ENCODE peak calls at places on chromosomes 6 and 20, in four cellular contexts. One of them, this sample, is unnamed.

GRCh38 chr6:67141012-67141411 is 1434.0 kb upstream of the EYS start:
- DNase-seq in dorsolateral prefrontal cortex: no peak
- DNase-seq in fibroblast of mammary gland: no peak
- DNase-seq in stimulated activated CD4-positive, alpha-beta T cell treated with anti-CD3 and anti-CD28 coated beads, TNF-alpha, amount 100 ng/mL, for 4 hours: no peak
- DNase-seq in this sample: no peak

GRCh38 chr6:3721810-3722209 is 29.7 kb downstream of the PXDC1 start:
- DNase-seq in dorsolateral prefrontal cortex: no peak
- DNase-seq in fibroblast of mammary gland: no peak
- DNase-seq in stimulated activated CD4-positive, alpha-beta T cell treated with anti-CD3 and anti-CD28 coated beads, TNF-alpha, amount 100 ng/mL, for 4 hours: no peak
- DNase-seq in this sample: no peak

GRCh38 chr20:50280851-50281655 is 90.4 kb downstream of the CEBPB start:
- DNase-seq in dorsolateral prefrontal cortex: no peak
- DNase-seq in fibroblast of mammary gland: no peak
- DNase-seq in stimulated activated CD4-positive, alpha-beta T cell treated with anti-CD3 and anti-CD28 coated beads, TNF-alpha, amount 100 ng/mL, for 4 hours: no peak
- DNase-seq in this sample: no peak

GRCh38 chr6:131854803-131855202 is 47.0 kb downstream of the ENPP1 start:
- DNase-seq in dorsolateral prefrontal cortex: no peak
- DNase-seq in fibroblast of mammary gland: no peak
- DNase-seq in stimulated activated CD4-positive, alpha-beta T cell treated with anti-CD3 and anti-CD28 coated beads, TNF-alpha, amount 100 ng/mL, for 4 hours: no peak
- DNase-seq in this sample: no peak

GRCh38 chr20:49280463-49281058 is 2.7 kb upstream of the ZNFX1 start:
- DNase-seq in dorsolateral prefrontal cortex: no peak
- DNase-seq in fibroblast of mammary gland: no peak
- DNase-seq in stimulated activated CD4-positive, alpha-beta T cell treated with anti-CD3 and anti-CD28 coated beads, TNF-alpha, amount 100 ng/mL, for 4 hours: no peak
- DNase-seq in this sample: no peak

GRCh38 chr20:38275815-38276550 is 15.4 kb upstream of the KIAA1755 start:
- DNase-seq in dorsolateral prefrontal cortex: no peak
- DNase-seq in fibroblast of mammary gland: peak; percentile 88
- DNase-seq in stimulated activated CD4-positive, alpha-beta T cell treated with anti-CD3 and anti-CD28 coated beads, TNF-alpha, amount 100 ng/mL, for 4 hours: no peak
- DNase-seq in this sample: no peak

GRCh38 chr20:1017677-1018076 is 15.6 kb upstream of the RSPO4 start:
- DNase-seq in dorsolateral prefrontal cortex: no peak
- DNase-seq in fibroblast of mammary gland: no peak
- DNase-seq in stimulated activated CD4-positive, alpha-beta T cell treated with anti-CD3 and anti-CD28 coated beads, TNF-alpha, amount 100 ng/mL, for 4 hours: no peak
- DNase-seq in this sample: no peak

GRCh38 chr6:19925533-19925932 is 88.4 kb downstream of the ID4 start:
- DNase-seq in dorsolateral prefrontal cortex: no peak
- DNase-seq in fibroblast of mammary gland: no peak
- DNase-seq in stimulated activated CD4-positive, alpha-beta T cell treated with anti-CD3 and anti-CD28 coated beads, TNF-alpha, amount 100 ng/mL, for 4 hours: no peak
- DNase-seq in this sample: no peak

GRCh38 chr6:47203968-47204611 is 105.6 kb downstream of the TNFRSF21 start:
- DNase-seq in dorsolateral prefrontal cortex: no peak
- DNase-seq in fibroblast of mammary gland: no peak
- DNase-seq in stimulated activated CD4-positive, alpha-beta T cell treated with anti-CD3 and anti-CD28 coated beads, TNF-alpha, amount 100 ng/mL, for 4 hours: no peak
- DNase-seq in this sample: no peak

GRCh38 chr6:133805876-133806275 is 83.0 kb upstream of the TCF21 start:
- DNase-seq in dorsolateral prefrontal cortex: no peak
- DNase-seq in fibroblast of mammary gland: no peak
- DNase-seq in stimulated activated CD4-positive, alpha-beta T cell treated with anti-CD3 and anti-CD28 coated beads, TNF-alpha, amount 100 ng/mL, for 4 hours: no peak
- DNase-seq in this sample: no peak

GRCh38 chr6:21396313-21396712 is 197.2 kb upstream of the SOX4 start:
- DNase-seq in dorsolateral prefrontal cortex: no peak
- DNase-seq in fibroblast of mammary gland: peak; percentile 79
- DNase-seq in stimulated activated CD4-positive, alpha-beta T cell treated with anti-CD3 and anti-CD28 coated beads, TNF-alpha, amount 100 ng/mL, for 4 hours: no peak
- DNase-seq in this sample: no peak

GRCh38 chr20:13638162-13638495 is 603 bp downstream of the TASP1 start:
- DNase-seq in dorsolateral prefrontal cortex: no peak
- DNase-seq in fibroblast of mammary gland: peak; percentile 25
- DNase-seq in stimulated activated CD4-positive, alpha-beta T cell treated with anti-CD3 and anti-CD28 coated beads, TNF-alpha, amount 100 ng/mL, for 4 hours: no peak
- DNase-seq in this sample: no peak

GRCh38 chr6:41306187-41306854 is 19.8 kb upstream of the TREM1 start:
- DNase-seq in dorsolateral prefrontal cortex: no peak
- DNase-seq in fibroblast of mammary gland: peak; percentile 57
- DNase-seq in stimulated activated CD4-positive, alpha-beta T cell treated with anti-CD3 and anti-CD28 coated beads, TNF-alpha, amount 100 ng/mL, for 4 hours: peak; percentile 31
- DNase-seq in this sample: peak; percentile 10

GRCh38 chr6:84979541-84979940 is 215.1 kb upstream of the TBX18 start:
- DNase-seq in dorsolateral prefrontal cortex: no peak
- DNase-seq in fibroblast of mammary gland: peak; percentile 47
- DNase-seq in stimulated activated CD4-positive, alpha-beta T cell treated with anti-CD3 and anti-CD28 coated beads, TNF-alpha, amount 100 ng/mL, for 4 hours: no peak
- DNase-seq in this sample: no peak

GRCh38 chr6:156028310-156029131 is 572.9 kb upstream of the NOX3 start:
- DNase-seq in dorsolateral prefrontal cortex: no peak
- DNase-seq in fibroblast of mammary gland: no peak
- DNase-seq in stimulated activated CD4-positive, alpha-beta T cell treated with anti-CD3 and anti-CD28 coated beads, TNF-alpha, amount 100 ng/mL, for 4 hours: no peak
- DNase-seq in this sample: no peak

GRCh38 chr20:40738976-40739375 is 49.9 kb upstream of the MAFB start:
- DNase-seq in dorsolateral prefrontal cortex: no peak
- DNase-seq in fibroblast of mammary gland: no peak
- DNase-seq in stimulated activated CD4-positive, alpha-beta T cell treated with anti-CD3 and anti-CD28 coated beads, TNF-alpha, amount 100 ng/mL, for 4 hours: no peak
- DNase-seq in this sample: no peak

GRCh38 chr6:142845624-142846458 is 99.1 kb downstream of the HIVEP2 start:
- DNase-seq in dorsolateral prefrontal cortex: peak; percentile 80
- DNase-seq in fibroblast of mammary gland: peak; percentile 80
- DNase-seq in stimulated activated CD4-positive, alpha-beta T cell treated with anti-CD3 and anti-CD28 coated beads, TNF-alpha, amount 100 ng/mL, for 4 hours: no peak
- DNase-seq in this sample: no peak

GRCh38 chr20:7285918-7286556 is 518.6 kb downstream of the BMP2 start:
- DNase-seq in dorsolateral prefrontal cortex: peak; percentile 79
- DNase-seq in fibroblast of mammary gland: peak; percentile 83
- DNase-seq in stimulated activated CD4-positive, alpha-beta T cell treated with anti-CD3 and anti-CD28 coated beads, TNF-alpha, amount 100 ng/mL, for 4 hours: no peak
- DNase-seq in this sample: no peak